ENCODE peak calls at places on chromosomes 2 and 18, in four cellular contexts. A, Y, G and O are unnamed samples.

GRCh38 chr2:168136392-168136977 is 110.9 kb downstream of the STK39 start:
- DNase-seq in A (no peak), Y (no peak), G (no peak), O (no peak)

GRCh38 chr2:95231723-95232122 is 24.4 kb downstream of the ZNF892 start:
- DNase-seq in A (peak; percentile 66), Y (no peak), G (no peak), O (no peak)

GRCh38 chr18:79789901-79790885 is 7.5 kb upstream of the KCNG2 start:
- DNase-seq in A (no peak), Y (peak; percentile 68), G (no peak), O (no peak)

GRCh38 chr18:7255643-7256042 is 24.8 kb downstream of the LRRC30 start:
- DNase-seq in A (no peak), Y (no peak), G (no peak), O (no peak)

GRCh38 chr2:43754180-43754579 is 19.7 kb upstream of the DYNC2LI1 start:
- DNase-seq in A (no peak), Y (no peak), G (peak; percentile 26), O (no peak)

GRCh38 chr2:2573658-2574293 is 242.7 kb upstream of the MYT1L start:
- DNase-seq in A (no peak), Y (no peak), G (no peak), O (peak; percentile 55)

GRCh38 chr2:112841399-112842044 is 4.9 kb upstream of the IL1B start:
- DNase-seq in A (no peak), Y (no peak), G (no peak), O (no peak)

GRCh38 chr2:237120956-237121720 is 35.4 kb downstream of the COPS8 start:
- DNase-seq in A (no peak), Y (no peak), G (no peak), O (no peak)

GRCh38 chr2:171320731-171321130 is 113.1 kb downstream of the METTL8 start:
- DNase-seq in A (no peak), Y (no peak), G (no peak), O (no peak)

GRCh38 chr2:171320208-171320621 is 113.6 kb downstream of the METTL8 start:
- DNase-seq in A (no peak), Y (no peak), G (no peak), O (no peak)

GRCh38 chr2:171325886-171326585 is 107.8 kb downstream of the METTL8 start:
- DNase-seq in A (no peak), Y (no peak), G (no peak), O (no peak)

GRCh38 chr2:171327043-171327496 is 106.7 kb downstream of the METTL8 start:
- DNase-seq in A (no peak), Y (no peak), G (no peak), O (no peak)

GRCh38 chr2:171323971-171324528 is 109.7 kb downstream of the METTL8 start:
- DNase-seq in A (no peak), Y (no peak), G (no peak), O (no peak)
- H3K4me3 ChIP-seq in A (no peak overlapping the region), Y (no peak overlapping the region), G (no peak overlapping the region), O (no peak overlapping the region)

GRCh38 chr18:9952633-9953416 is 39.0 kb downstream of the VAPA start:
- DNase-seq in A (no peak), Y (no peak), G (no peak), O (no peak)
- H3K36me3 ChIP-seq in A (no peaks in the 10 kb centered on the region), Y (peaks cover 13% of the 10 kb centered on the region), G (peaks cover 55% of the 10 kb centered on the region), O (peaks cover 13% of the 10 kb centered on the region)

GRCh38 chr2:160913323-160913722 is 246.9 kb upstream of the TANK start:
- DNase-seq in A (no peak), Y (no peak), G (no peak), O (no peak)

GRCh38 chr2:160911258-160911657 is 249.0 kb upstream of the TANK start:
- DNase-seq in A (no peak), Y (no peak), G (no peak), O (no peak)

GRCh38 chr2:160912276-160912675 is 248.0 kb upstream of the TANK start:
- DNase-seq in A (no peak), Y (no peak), G (no peak), O (no peak)

GRCh38 chr2:160916300-160916699 is 243.9 kb upstream of the TANK start:
- DNase-seq in A (no peak), Y (no peak), G (no peak), O (no peak)

DNA sequence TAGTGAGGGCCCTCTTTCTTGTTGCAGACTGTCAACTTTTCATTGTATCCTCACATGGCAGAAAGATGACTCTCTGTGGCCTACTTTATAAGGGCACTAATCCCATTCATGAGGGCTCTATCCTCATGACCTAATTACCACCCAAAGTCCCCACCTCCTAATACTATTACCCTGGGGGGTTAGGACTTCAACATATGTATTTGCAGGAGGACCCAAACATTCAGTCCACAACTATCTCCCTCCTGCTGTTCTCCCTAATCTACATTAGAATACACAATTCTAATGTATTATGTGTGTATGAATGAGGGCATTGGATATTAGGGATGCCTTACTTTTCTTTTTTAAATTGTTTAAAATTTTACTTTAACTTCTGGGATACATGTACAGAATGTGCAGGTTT is 246.0 kb upstream of the TANK start:
- DNase-seq in A (peak; percentile 7), Y (no peak), G (no peak), O (no peak)
- TF ChIP-seq POLR2A in A (no peak), Y (no peak), G (no peak), O (no peak)

GRCh38 chr2:92074549-92074898 is 2796.7 kb upstream of the TEKT4 start:
- DNase-seq in A (no peak), Y (peak; percentile 33), G (no peak), O (peak; percentile 11)
- H3K4me3 ChIP-seq in A (no peak overlapping the region), Y (no peak overlapping the region), G (no peak overlapping the region), O (no peak overlapping the region)

DNA sequence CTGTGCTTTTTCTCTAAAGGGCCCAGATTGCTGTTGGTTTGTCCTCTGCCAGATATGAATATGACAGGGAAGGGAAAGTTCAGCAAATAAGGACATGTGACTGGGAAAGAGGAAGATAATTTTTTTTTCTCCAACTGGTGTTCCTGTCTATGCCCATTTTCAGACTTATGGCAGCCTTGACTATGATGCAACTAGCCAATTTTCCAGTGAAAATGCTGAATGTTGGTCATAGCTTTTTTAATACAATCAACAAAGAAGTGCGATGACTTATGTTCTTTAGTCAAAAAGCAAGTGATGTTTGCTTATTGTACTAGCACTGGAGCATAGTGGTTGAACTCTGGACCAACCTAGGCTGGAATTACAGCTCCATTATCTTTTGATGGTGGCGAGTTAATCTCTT is 7.7 kb downstream of the MDH1 start:
- DNase-seq in A (no peak), Y (no peak), G (no peak), O (no peak)
- H3K36me3 ChIP-seq in A (peaks cover 22% of the 10 kb centered on the region), Y (no peaks in the 10 kb centered on the region), G (peaks cover 54% of the 10 kb centered on the region), O (peaks cover 41% of the 10 kb centered on the region)

GRCh38 chr18:56161604-56162003 is 476.8 kb downstream of the TXNL1 start:
- DNase-seq in A (no peak), Y (no peak), G (no peak), O (no peak)

GRCh38 chr18:56165601-56166355 is 472.6 kb downstream of the TXNL1 start:
- DNase-seq in A (no peak), Y (no peak), G (no peak), O (no peak)

GRCh38 chr18:56162316-56162715 is 476.1 kb downstream of the TXNL1 start:
- DNase-seq in A (no peak), Y (no peak), G (no peak), O (no peak)

GRCh38 chr18:56166914-56167313 is 471.5 kb downstream of the TXNL1 start:
- DNase-seq in A (no peak), Y (no peak), G (no peak), O (no peak)

GRCh38 chr18:56162871-56163270 is 475.5 kb downstream of the TXNL1 start:
- DNase-seq in A (no peak), Y (no peak), G (no peak), O (no peak)
- TF ChIP-seq POLR2A in A (no peak), Y (no peak), G (no peak), O (no peak)